ENCODE peak calls at places on chromosomes 2 and 18, in ten cellular contexts. One of them, this sample, is unnamed.

GRCh38 chr2:151774506-151774905 is 40.2 kb upstream of the NEB start:
- DNase-seq in ascending aorta: no peak
- DNase-seq in psoas muscle: no peak
- DNase-seq in tibial nerve: no peak
- DNase-seq in heart left ventricle: no peak
- DNase-seq in SK-N-SH: no peak
- DNase-seq in stomach: no peak
- DNase-seq in body of pancreas: no peak
- DNase-seq in ovary: no peak
- DNase-seq in effector memory CD4-positive, alpha-beta T cell: no peak
- DNase-seq in this sample: peak; percentile 51

GRCh38 chr2:88265352-88265960 is 95.3 kb downstream of the THNSL2 start:
- DNase-seq in ascending aorta: no peak
- DNase-seq in psoas muscle: no peak
- DNase-seq in tibial nerve: no peak
- DNase-seq in heart left ventricle: no peak
- DNase-seq in SK-N-SH: no peak
- DNase-seq in stomach: no peak
- DNase-seq in body of pancreas: peak; percentile 21
- DNase-seq in ovary: no peak
- DNase-seq in effector memory CD4-positive, alpha-beta T cell: no peak
- DNase-seq in this sample: no peak

GRCh38 chr2:179272406-179273192 is 8.0 kb upstream of the SESTD1 start:
- DNase-seq in ascending aorta: no peak
- DNase-seq in psoas muscle: no peak
- DNase-seq in tibial nerve: no peak
- DNase-seq in heart left ventricle: no peak
- DNase-seq in SK-N-SH: no peak
- DNase-seq in stomach: no peak
- DNase-seq in body of pancreas: no peak
- DNase-seq in ovary: no peak
- DNase-seq in effector memory CD4-positive, alpha-beta T cell: no peak
- DNase-seq in this sample: no peak

GRCh38 chr2:159194241-159194640 is 92.3 kb downstream of the WDSUB1 start:
- DNase-seq in ascending aorta: no peak
- DNase-seq in psoas muscle: no peak
- DNase-seq in tibial nerve: no peak
- DNase-seq in heart left ventricle: no peak
- DNase-seq in SK-N-SH: no peak
- DNase-seq in stomach: no peak
- DNase-seq in body of pancreas: no peak
- DNase-seq in ovary: no peak
- DNase-seq in effector memory CD4-positive, alpha-beta T cell: no peak
- DNase-seq in this sample: no peak

GRCh38 chr2:172442072-172442895 is 14.9 kb downstream of the ITGA6 start:
- DNase-seq in ascending aorta: no peak
- DNase-seq in psoas muscle: peak; percentile 26
- DNase-seq in tibial nerve: no peak
- DNase-seq in heart left ventricle: no peak
- DNase-seq in SK-N-SH: no peak
- DNase-seq in stomach: peak; percentile 81
- DNase-seq in body of pancreas: peak; percentile 88
- DNase-seq in ovary: no peak
- DNase-seq in effector memory CD4-positive, alpha-beta T cell: peak; percentile 23
- DNase-seq in this sample: peak; percentile 100

GRCh38 chr18:55136864-55137263 is 177.6 kb upstream of the CCDC68 start:
- DNase-seq in ascending aorta: no peak
- DNase-seq in psoas muscle: no peak
- DNase-seq in tibial nerve: no peak
- DNase-seq in heart left ventricle: no peak
- DNase-seq in SK-N-SH: no peak
- DNase-seq in stomach: no peak
- DNase-seq in body of pancreas: no peak
- DNase-seq in ovary: no peak
- DNase-seq in effector memory CD4-positive, alpha-beta T cell: no peak
- DNase-seq in this sample: peak; percentile 54

GRCh38 chr2:223735659-223736244 is 101.6 kb downstream of the AP1S3 start:
- DNase-seq in ascending aorta: no peak
- DNase-seq in psoas muscle: no peak
- DNase-seq in tibial nerve: no peak
- DNase-seq in heart left ventricle: no peak
- DNase-seq in SK-N-SH: no peak
- DNase-seq in stomach: no peak
- DNase-seq in body of pancreas: no peak
- DNase-seq in ovary: no peak
- DNase-seq in effector memory CD4-positive, alpha-beta T cell: no peak
- DNase-seq in this sample: peak; percentile 96

GRCh38 chr2:44895061-44895460 is 46.4 kb upstream of the SIX3 start:
- DNase-seq in ascending aorta: no peak
- DNase-seq in psoas muscle: no peak
- DNase-seq in tibial nerve: no peak
- DNase-seq in heart left ventricle: no peak
- DNase-seq in SK-N-SH: no peak
- DNase-seq in stomach: no peak
- DNase-seq in body of pancreas: no peak
- DNase-seq in ovary: no peak
- DNase-seq in effector memory CD4-positive, alpha-beta T cell: no peak
- DNase-seq in this sample: no peak

GRCh38 chr2:63667132-63667531 is 78.4 kb downstream of the MDH1 start:
- DNase-seq in ascending aorta: no peak
- DNase-seq in psoas muscle: no peak
- DNase-seq in tibial nerve: no peak
- DNase-seq in heart left ventricle: no peak
- DNase-seq in SK-N-SH: no peak
- DNase-seq in stomach: no peak
- DNase-seq in body of pancreas: no peak
- DNase-seq in ovary: no peak
- DNase-seq in effector memory CD4-positive, alpha-beta T cell: no peak
- DNase-seq in this sample: peak; percentile 47

GRCh38 chr2:13015941-13016340 is 299.2 kb downstream of the TRIB2 start:
- DNase-seq in ascending aorta: no peak
- DNase-seq in psoas muscle: no peak
- DNase-seq in tibial nerve: no peak
- DNase-seq in heart left ventricle: no peak
- DNase-seq in SK-N-SH: no peak
- DNase-seq in stomach: no peak
- DNase-seq in body of pancreas: no peak
- DNase-seq in ovary: no peak
- DNase-seq in effector memory CD4-positive, alpha-beta T cell: no peak
- DNase-seq in this sample: no peak

GRCh38 chr2:20012032-20012281 is 511 bp downstream of the MATN3 start:
- DNase-seq in ascending aorta: no peak
- DNase-seq in psoas muscle: no peak
- DNase-seq in tibial nerve: no peak
- DNase-seq in heart left ventricle: no peak
- DNase-seq in SK-N-SH: peak; percentile 76
- DNase-seq in stomach: no peak
- DNase-seq in body of pancreas: no peak
- DNase-seq in ovary: no peak
- DNase-seq in effector memory CD4-positive, alpha-beta T cell: no peak
- DNase-seq in this sample: no peak

GRCh38 chr2:20011276-20012031 is 1.0 kb downstream of the MATN3 start:
- DNase-seq in ascending aorta: no peak
- DNase-seq in psoas muscle: no peak
- DNase-seq in tibial nerve: no peak
- DNase-seq in heart left ventricle: no peak
- DNase-seq in SK-N-SH: peak; percentile 65
- DNase-seq in stomach: no peak
- DNase-seq in body of pancreas: no peak
- DNase-seq in ovary: no peak
- DNase-seq in effector memory CD4-positive, alpha-beta T cell: no peak
- DNase-seq in this sample: no peak

GRCh38 chr2:20012282-20013060 is at the start of gene MATN3:
- DNase-seq in ascending aorta: no peak
- DNase-seq in psoas muscle: peak; percentile 43
- DNase-seq in tibial nerve: no peak
- DNase-seq in heart left ventricle: peak; percentile 27
- DNase-seq in SK-N-SH: peak; percentile 84
- DNase-seq in stomach: peak; percentile 63
- DNase-seq in body of pancreas: peak; percentile 58
- DNase-seq in ovary: peak; percentile 21
- DNase-seq in effector memory CD4-positive, alpha-beta T cell: no peak
- DNase-seq in this sample: no peak

GRCh38 chr2:20015482-20016083 is 3.1 kb upstream of the MATN3 start:
- DNase-seq in ascending aorta: no peak
- DNase-seq in psoas muscle: no peak
- DNase-seq in tibial nerve: no peak
- DNase-seq in heart left ventricle: no peak
- DNase-seq in SK-N-SH: peak; percentile 80
- DNase-seq in stomach: no peak
- DNase-seq in body of pancreas: no peak
- DNase-seq in ovary: no peak
- DNase-seq in effector memory CD4-positive, alpha-beta T cell: no peak
- DNase-seq in this sample: peak; percentile 45

GRCh38 chr2:20013061-20013721 is 723 bp upstream of the MATN3 start:
- DNase-seq in ascending aorta: no peak
- DNase-seq in psoas muscle: no peak
- DNase-seq in tibial nerve: no peak
- DNase-seq in heart left ventricle: no peak
- DNase-seq in SK-N-SH: no peak
- DNase-seq in stomach: no peak
- DNase-seq in body of pancreas: no peak
- DNase-seq in ovary: no peak
- DNase-seq in effector memory CD4-positive, alpha-beta T cell: no peak
- DNase-seq in this sample: no peak
- H3K27ac ChIP-seq in ascending aorta: peak overlapping the region; percentile 79
- H3K27ac ChIP-seq in psoas muscle: peak overlapping the region; percentile 36
- H3K27ac ChIP-seq in tibial nerve: peak overlapping the region; percentile 59
- H3K27ac ChIP-seq in heart left ventricle: peak overlapping the region; percentile 1
- H3K27ac ChIP-seq in SK-N-SH: no peak overlapping the region
- H3K27ac ChIP-seq in stomach: no peak overlapping the region
- H3K27ac ChIP-seq in body of pancreas: no peak overlapping the region
- H3K27ac ChIP-seq in ovary: no peak overlapping the region
- H3K27ac ChIP-seq in effector memory CD4-positive, alpha-beta T cell: no peak overlapping the region
- H3K27ac ChIP-seq in this sample: no peak overlapping the region

GRCh38 chr18:58100154-58100553 is 56.1 kb downstream of the NEDD4L start:
- DNase-seq in ascending aorta: no peak
- DNase-seq in psoas muscle: no peak
- DNase-seq in tibial nerve: no peak
- DNase-seq in heart left ventricle: no peak
- DNase-seq in SK-N-SH: no peak
- DNase-seq in stomach: no peak
- DNase-seq in body of pancreas: no peak
- DNase-seq in ovary: no peak
- DNase-seq in effector memory CD4-positive, alpha-beta T cell: no peak
- DNase-seq in this sample: no peak
- H3K4me1 ChIP-seq in ascending aorta: no peaks in the 10 kb centered on the region
- H3K4me1 ChIP-seq in psoas muscle: no peaks in the 10 kb centered on the region
- H3K4me1 ChIP-seq in tibial nerve: no peaks in the 10 kb centered on the region
- H3K4me1 ChIP-seq in heart left ventricle: no peaks in the 10 kb centered on the region
- H3K4me1 ChIP-seq in SK-N-SH: peaks cover 13% of the 10 kb centered on the region
- H3K4me1 ChIP-seq in stomach: peaks cover 17% of the 10 kb centered on the region
- H3K4me1 ChIP-seq in body of pancreas: peaks cover 83% of the 10 kb centered on the region
- H3K4me1 ChIP-seq in ovary: peaks cover 20% of the 10 kb centered on the region
- H3K4me1 ChIP-seq in effector memory CD4-positive, alpha-beta T cell: no peaks in the 10 kb centered on the region
- H3K4me1 ChIP-seq in this sample: no peaks in the 10 kb centered on the region

GRCh38 chr2:38182518-38183013 is 106.6 kb upstream of the CYP1B1 start:
- DNase-seq in ascending aorta: no peak
- DNase-seq in psoas muscle: no peak
- DNase-seq in tibial nerve: no peak
- DNase-seq in heart left ventricle: no peak
- DNase-seq in SK-N-SH: no peak
- DNase-seq in stomach: no peak
- DNase-seq in body of pancreas: no peak
- DNase-seq in ovary: no peak
- DNase-seq in effector memory CD4-positive, alpha-beta T cell: no peak
- DNase-seq in this sample: no peak
- H3K27ac ChIP-seq in ascending aorta: no peak overlapping the region
- H3K27ac ChIP-seq in psoas muscle: no peak overlapping the region
- H3K27ac ChIP-seq in tibial nerve: no peak overlapping the region
- H3K27ac ChIP-seq in heart left ventricle: peak overlapping the region; percentile 28
- H3K27ac ChIP-seq in SK-N-SH: no peak overlapping the region
- H3K27ac ChIP-seq in stomach: no peak overlapping the region
- H3K27ac ChIP-seq in body of pancreas: no peak overlapping the region
- H3K27ac ChIP-seq in ovary: no peak overlapping the region
- H3K27ac ChIP-seq in effector memory CD4-positive, alpha-beta T cell: no peak overlapping the region
- H3K27ac ChIP-seq in this sample: no peak overlapping the region

GRCh38 chr2:168132389-168132788 is 115.0 kb downstream of the STK39 start:
- DNase-seq in ascending aorta: no peak
- DNase-seq in psoas muscle: no peak
- DNase-seq in tibial nerve: no peak
- DNase-seq in heart left ventricle: no peak
- DNase-seq in SK-N-SH: no peak
- DNase-seq in stomach: no peak
- DNase-seq in body of pancreas: no peak
- DNase-seq in ovary: no peak
- DNase-seq in effector memory CD4-positive, alpha-beta T cell: no peak
- DNase-seq in this sample: no peak
- H3K4me1 ChIP-seq in ascending aorta: no peaks in the 10 kb centered on the region
- H3K4me1 ChIP-seq in psoas muscle: no peaks in the 10 kb centered on the region
- H3K4me1 ChIP-seq in tibial nerve: no peaks in the 10 kb centered on the region
- H3K4me1 ChIP-seq in heart left ventricle: peaks cover 13% of the 10 kb centered on the region
- H3K4me1 ChIP-seq in SK-N-SH: peaks cover 4% of the 10 kb centered on the region
- H3K4me1 ChIP-seq in stomach: no peaks in the 10 kb centered on the region
- H3K4me1 ChIP-seq in body of pancreas: peaks cover 7% of the 10 kb centered on the region
- H3K4me1 ChIP-seq in ovary: no peaks in the 10 kb centered on the region
- H3K4me1 ChIP-seq in effector memory CD4-positive, alpha-beta T cell: no peaks in the 10 kb centered on the region
- H3K4me1 ChIP-seq in this sample: no peaks in the 10 kb centered on the region